ENCODE peak calls at places on chromosomes 5 and 9, in five cellular contexts. T is colonic mucosa, Y is kidney, J is right cardiac atrium, W is cardiac muscle cell. F is an unnamed sample.
A peak's percentile ranks its signal among the peaks of the same experiment; 100 is the strongest.

GRCh38 chr5:177098772-177099152 is 12.0 kb downstream of the FGFR4 start:
- DNase-seq in T (no peak), Y (no peak), J (no peak), W (no peak), F (no peak)

GRCh38 chr5:151737421-151737820 is 21.0 kb downstream of the ATOX1 start:
- DNase-seq in T (no peak), Y (no peak), J (no peak), W (no peak), F (no peak)

GRCh38 chr9:35042891-35043545 is 29.4 kb downstream of the VCP start:
- DNase-seq in T (no peak), Y (no peak), J (no peak), W (no peak), F (no peak)

GRCh38 chr5:87383216-87383615 is 29.5 kb downstream of the CCNH start:
- DNase-seq in T (no peak), Y (no peak), J (no peak), W (no peak), F (no peak)

GRCh38 chr9:137007060-137007815 is 10.9 kb upstream of the CLIC3 start:
- DNase-seq in T (no peak), Y (no peak), J (peak; percentile 71), W (no peak), F (no peak)

GRCh38 chr5:33556330-33557328 is 115.9 kb downstream of the TARS1 start:
- DNase-seq in T (no peak), Y (no peak), J (no peak), W (no peak), F (no peak)

GRCh38 chr5:132677191-132677590 is 3.4 kb downstream of the IL4 start:
- DNase-seq in T (peak; percentile 10), Y (no peak), J (no peak), W (peak; percentile 33), F (peak; percentile 39)

GRCh38 chr9:12689233-12689632 is 4.0 kb upstream of the TYRP1 start:
- DNase-seq in T (no peak), Y (no peak), J (no peak), W (no peak), F (no peak)

GRCh38 chr5:141958773-141959172 is 771 bp upstream of the PCDH12 start:
- DNase-seq in T (no peak), Y (no peak), J (peak; percentile 68), W (no peak), F (no peak)

GRCh38 chr9:77589046-77589795 is 58.9 kb downstream of the GNA14 start:
- DNase-seq in T (peak; percentile 83), Y (no peak), J (no peak), W (no peak), F (no peak)

GRCh38 chr9:97598461-97599288 is 34.5 kb downstream of the TSTD2 start:
- DNase-seq in T (peak; percentile 83), Y (peak; percentile 79), J (peak; percentile 83), W (peak; percentile 90), F (peak; percentile 72)

GRCh38 chr9:123327697-123328100 is 28.3 kb upstream of the CRB2 start:
- DNase-seq in T (peak; percentile 66), Y (no peak), J (no peak), W (no peak), F (no peak)

GRCh38 chr5:150107909-150108447 is 21.6 kb upstream of the CSF1R start:
- DNase-seq in T (peak; percentile 57), Y (no peak), J (no peak), W (no peak), F (no peak)

GRCh38 chr5:117594165-117594564 is 1019.5 kb upstream of the SEMA6A start:
- DNase-seq in T (no peak), Y (no peak), J (peak; percentile 63), W (no peak), F (peak; percentile 64)

GRCh38 chr5:52069997-52070396 is 686.7 kb downstream of the ISL1 start:
- DNase-seq in T (no peak), Y (no peak), J (no peak), W (no peak), F (no peak)

GRCh38 chr5:136424835-136425694 is 59.7 kb upstream of the TRPC7 start:
- DNase-seq in T (peak; percentile 82), Y (peak; percentile 84), J (peak; percentile 89), W (peak; percentile 88), F (peak; percentile 2)

GRCh38 chr9:2622361-2623045 is 916 bp downstream of the VLDLR start:
- DNase-seq in T (peak; percentile 39), Y (peak; percentile 78), J (peak; percentile 77), W (peak; percentile 66), F (no peak)

GRCh38 chr9:128705051-128705965 is 3.0 kb downstream of the PKN3 start:
- DNase-seq in T (no peak), Y (peak; percentile 66), J (no peak), W (no peak), F (no peak)

GRCh38 chr9:116777116-116777515 is 90.0 kb downstream of the TRIM32 start:
- DNase-seq in T (no peak), Y (no peak), J (no peak), W (no peak), F (no peak)

GRCh38 chr5:56479701-56480304 is 246.7 kb upstream of the ANKRD55 start:
- DNase-seq in T (no peak), Y (no peak), J (no peak), W (no peak), F (no peak)

GRCh38 chr9:15253197-15253596 is 53.8 kb downstream of the TTC39B start:
- DNase-seq in T (no peak), Y (no peak), J (no peak), W (no peak), F (peak; percentile 18)

GRCh38 chr9:91303741-91304140 is 58.0 kb downstream of the AUH start:
- DNase-seq in T (no peak), Y (no peak), J (no peak), W (no peak), F (no peak)

GRCh38 chr5:123120197-123120596 is 31.2 kb downstream of the PRDM6 start:
- DNase-seq in T (no peak), Y (no peak), J (no peak), W (no peak), F (no peak)

GRCh38 chr5:139836469-139837208 is 41.0 kb downstream of the PSD2 start:
- DNase-seq in T (no peak), Y (peak; percentile 48), J (no peak), W (no peak), F (no peak)

GRCh38 chr9:106956971-106957370 is 94.0 kb downstream of the ZNF462 start:
- DNase-seq in T (no peak), Y (no peak), J (no peak), W (peak; percentile 48), F (peak; percentile 54)

GRCh38 chr5:68711311-68712200 is 382.3 kb upstream of the SLC30A5 start:
- DNase-seq in T (no peak), Y (no peak), J (no peak), W (no peak), F (no peak)

GRCh38 chr5:377326-377981 is 55.9 kb downstream of the AHRR start:
- DNase-seq in T (peak; percentile 14), Y (peak; percentile 53), J (no peak), W (no peak), F (no peak)

GRCh38 chr5:91441082-91441481 is 58.0 kb upstream of the ARRDC3 start:
- DNase-seq in T (no peak), Y (no peak), J (no peak), W (no peak), F (no peak)

GRCh38 chr9:18122156-18122555 is 351.8 kb upstream of the ADAMTSL1 start:
- DNase-seq in T (no peak), Y (no peak), J (no peak), W (no peak), F (no peak)

GRCh38 chr5:111929261-111929660 is 172.3 kb upstream of the NREP start:
- DNase-seq in T (no peak), Y (no peak), J (no peak), W (no peak), F (no peak)

GRCh38 chr9:78239506-78239905 is 3.6 kb downstream of the CEP78 start:
- DNase-seq in T (peak; percentile 22), Y (no peak), J (no peak), W (peak; percentile 24), F (no peak)

GRCh38 chr5:149265559-149265958 is 6.1 kb upstream of the AFAP1L1 start:
- DNase-seq in T (no peak), Y (no peak), J (no peak), W (peak; percentile 22), F (no peak)

GRCh38 chr5:135223891-135224625 is 175.0 kb downstream of the MACROH2A1 start:
- DNase-seq in T (no peak), Y (no peak), J (no peak), W (no peak), F (no peak)

GRCh38 chr9:97564291-97565175 is 63.1 kb downstream of the TMOD1 start:
- DNase-seq in T (peak; percentile 48), Y (no peak), J (peak; percentile 65), W (no peak), F (peak; percentile 4)

GRCh38 chr5:141477815-141478214 is 2.0 kb downstream of the PCDHGC3 start:
- DNase-seq in T (no peak), Y (no peak), J (no peak), W (no peak), F (no peak)

GRCh38 chr5:39164016-39164415 is 55.3 kb downstream of the FYB1 start:
- DNase-seq in T (no peak), Y (no peak), J (peak; percentile 52), W (no peak), F (no peak)

GRCh38 chr5:16411235-16411634 is 54.4 kb downstream of the ZNF622 start:
- DNase-seq in T (peak; percentile 23), Y (no peak), J (no peak), W (no peak), F (no peak)

GRCh38 chr5:73312146-73312871 is 136.3 kb downstream of the FOXD1 start:
- DNase-seq in T (no peak), Y (peak; percentile 66), J (peak; percentile 74), W (no peak), F (peak; percentile 97)

DNA sequence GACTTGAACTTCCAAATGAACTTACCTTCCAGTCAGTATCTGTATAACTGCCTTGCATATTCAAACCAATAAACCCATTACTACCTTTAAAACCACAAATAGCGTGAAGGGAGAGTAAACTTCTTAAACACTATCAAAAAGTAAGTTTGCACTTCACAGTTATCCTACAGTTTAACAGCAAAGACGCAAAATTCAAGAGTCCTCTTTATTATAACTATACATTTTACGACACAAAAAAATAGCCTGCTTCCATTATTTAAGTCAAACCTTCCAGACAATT is 1.8 kb downstream of the PTBP3 start:
- DNase-seq in T (no peak), Y (no peak), J (no peak), W (no peak), F (no peak)
- H3K4me3 ChIP-seq in T (peak overlapping the region; percentile 95), Y (peak overlapping the region; percentile 81), J (peak overlapping the region; percentile 93), W (peak overlapping the region; percentile 77), F (peak overlapping the region; percentile 69)

GRCh38 chr9:38027714-38028113 is 41.3 kb downstream of the SHB start:
- DNase-seq in T (no peak), Y (no peak), J (no peak), W (no peak), F (no peak)
- H3K4me3 ChIP-seq in T (no peak overlapping the region), Y (no peak overlapping the region), J (no peak overlapping the region), W (no peak overlapping the region), F (no peak overlapping the region)

GRCh38 chr5:157371655-157372471 is 88.2 kb upstream of the NIPAL4 start:
- DNase-seq in T (no peak), Y (no peak), J (no peak), W (no peak), F (no peak)
- H3K4me3 ChIP-seq in T (no peak overlapping the region), Y (no peak overlapping the region), J (no peak overlapping the region), W (no peak overlapping the region), F (no peak overlapping the region)

GRCh38 chr9:114803459-114803858 is 2.4 kb downstream of the TNFSF15 start:
- DNase-seq in T (no peak), Y (peak; percentile 66), J (peak; percentile 42), W (no peak), F (no peak)
- H3K4me3 ChIP-seq in T (no peak overlapping the region), Y (peak overlapping the region; percentile 62), J (no peak overlapping the region), W (no peak overlapping the region), F (no peak overlapping the region)